ENCODE peak calls at places on chromosomes 13 and 19, in seven cellular contexts. One of them, this sample, is unnamed.

GRCh38 chr19:4208385-4209094 is 20.8 kb upstream of the EBI3 start:
- DNase-seq in amygdala: no peak
- DNase-seq in T-helper 1 cell: no peak
- DNase-seq in effector memory CD8-positive, alpha-beta T cell: no peak
- DNase-seq in NCI-H524: no peak
- DNase-seq in C1 segment of cervical spinal cord: no peak
- DNase-seq in lower leg skin: no peak
- DNase-seq in this sample: peak

GRCh38 chr19:41427647-41428480 is 690 bp upstream of the B3GNT8 start:
- DNase-seq in amygdala: no peak
- DNase-seq in T-helper 1 cell: peak
- DNase-seq in effector memory CD8-positive, alpha-beta T cell: peak
- DNase-seq in NCI-H524: no peak
- DNase-seq in C1 segment of cervical spinal cord: no peak
- DNase-seq in lower leg skin: no peak
- DNase-seq in this sample: no peak

GRCh38 chr19:49767380-49767779 is 579 bp downstream of the AP2A1 start:
- DNase-seq in amygdala: no peak
- DNase-seq in T-helper 1 cell: no peak
- DNase-seq in effector memory CD8-positive, alpha-beta T cell: no peak
- DNase-seq in NCI-H524: no peak
- DNase-seq in C1 segment of cervical spinal cord: no peak
- DNase-seq in lower leg skin: no peak
- DNase-seq in this sample: peak

GRCh38 chr13:113928701-113929627 is 44.9 kb downstream of the C13orf46 start:
- DNase-seq in amygdala: no peak
- DNase-seq in T-helper 1 cell: no peak
- DNase-seq in effector memory CD8-positive, alpha-beta T cell: no peak
- DNase-seq in NCI-H524: no peak
- DNase-seq in C1 segment of cervical spinal cord: peak
- DNase-seq in lower leg skin: peak
- DNase-seq in this sample: peak

GRCh38 chr13:37662624-37663023 is 64.1 kb upstream of the POSTN start:
- DNase-seq in amygdala: no peak
- DNase-seq in T-helper 1 cell: no peak
- DNase-seq in effector memory CD8-positive, alpha-beta T cell: no peak
- DNase-seq in NCI-H524: no peak
- DNase-seq in C1 segment of cervical spinal cord: no peak
- DNase-seq in lower leg skin: no peak
- DNase-seq in this sample: no peak

GRCh38 chr13:40370662-40371061 is 295.8 kb downstream of the FOXO1 start:
- DNase-seq in amygdala: no peak
- DNase-seq in T-helper 1 cell: no peak
- DNase-seq in effector memory CD8-positive, alpha-beta T cell: no peak
- DNase-seq in NCI-H524: no peak
- DNase-seq in C1 segment of cervical spinal cord: no peak
- DNase-seq in lower leg skin: no peak
- DNase-seq in this sample: no peak

GRCh38 chr13:44045179-44045562 is 165.5 kb downstream of the LACC1 start:
- DNase-seq in amygdala: no peak
- DNase-seq in T-helper 1 cell: no peak
- DNase-seq in effector memory CD8-positive, alpha-beta T cell: no peak
- DNase-seq in NCI-H524: peak
- DNase-seq in C1 segment of cervical spinal cord: no peak
- DNase-seq in lower leg skin: no peak
- DNase-seq in this sample: no peak

GRCh38 chr13:25633108-25633507 is 261.3 kb downstream of the ATP8A2 start:
- DNase-seq in amygdala: no peak
- DNase-seq in T-helper 1 cell: no peak
- DNase-seq in effector memory CD8-positive, alpha-beta T cell: no peak
- DNase-seq in NCI-H524: no peak
- DNase-seq in C1 segment of cervical spinal cord: no peak
- DNase-seq in lower leg skin: no peak
- DNase-seq in this sample: no peak

GRCh38 chr13:110540871-110541525 is 20.5 kb downstream of the RAB20 start:
- DNase-seq in amygdala: no peak
- DNase-seq in T-helper 1 cell: no peak
- DNase-seq in effector memory CD8-positive, alpha-beta T cell: no peak
- DNase-seq in NCI-H524: no peak
- DNase-seq in C1 segment of cervical spinal cord: no peak
- DNase-seq in lower leg skin: no peak
- DNase-seq in this sample: no peak

This sample was measured in HCEC 1CT.